ENCODE peak calls at places on chromosome 19, in eight cellular contexts. One of them, this sample, is unnamed.

GRCh38 chr19:47110521-47111080 is 3.0 kb downstream of the ZC3H4 start:
- DNase-seq in MCF 10A: peak; percentile 37
- DNase-seq in cardiac fibroblast: no peak
- DNase-seq in AG10803: no peak
- DNase-seq in body of pancreas: peak; percentile 50
- DNase-seq in keratinocyte: no peak
- DNase-seq in CD8-positive, alpha-beta T cell: peak; percentile 46
- DNase-seq in kidney epithelial cell: no peak
- DNase-seq in this sample: no peak

GRCh38 chr19:36114763-36115452 is at the start of gene POLR2I:
- DNase-seq in MCF 10A: peak; percentile 100
- DNase-seq in body of pancreas: peak; percentile 99
- DNase-seq in keratinocyte: peak; percentile 99
- DNase-seq in cardiac fibroblast: peak; percentile 100
- DNase-seq in CD8-positive, alpha-beta T cell: peak; percentile 97
- DNase-seq in AG10803: peak; percentile 100
- DNase-seq in kidney epithelial cell: peak; percentile 99
- DNase-seq in this sample: peak; percentile 100

GRCh38 chr19:2291185-2291751 is 9.3 kb upstream of the PEAK3 start:
- DNase-seq in keratinocyte: no peak
- DNase-seq in AG10803: no peak
- DNase-seq in cardiac fibroblast: no peak
- DNase-seq in CD8-positive, alpha-beta T cell: no peak
- DNase-seq in body of pancreas: no peak
- DNase-seq in kidney epithelial cell: no peak
- DNase-seq in MCF 10A: no peak
- DNase-seq in this sample: no peak

GRCh38 chr19:38720559-38721236 is 23.6 kb downstream of the CAPN12 start:
- DNase-seq in cardiac fibroblast: no peak
- DNase-seq in CD8-positive, alpha-beta T cell: no peak
- DNase-seq in AG10803: no peak
- DNase-seq in MCF 10A: no peak
- DNase-seq in keratinocyte: no peak
- DNase-seq in body of pancreas: no peak
- DNase-seq in kidney epithelial cell: no peak
- DNase-seq in this sample: no peak

GRCh38 chr19:29321116-29321515 is 108.2 kb upstream of the UQCRFS1 start:
- DNase-seq in AG10803: no peak
- DNase-seq in CD8-positive, alpha-beta T cell: no peak
- DNase-seq in kidney epithelial cell: no peak
- DNase-seq in MCF 10A: no peak
- DNase-seq in cardiac fibroblast: no peak
- DNase-seq in keratinocyte: no peak
- DNase-seq in body of pancreas: no peak
- DNase-seq in this sample: no peak

GRCh38 chr19:34712606-34713261 is 21.3 kb upstream of the ZNF181 start:
- DNase-seq in cardiac fibroblast: peak; percentile 88
- DNase-seq in AG10803: peak; percentile 81
- DNase-seq in body of pancreas: peak; percentile 67
- DNase-seq in MCF 10A: peak; percentile 86
- DNase-seq in CD8-positive, alpha-beta T cell: peak; percentile 48
- DNase-seq in keratinocyte: no peak
- DNase-seq in kidney epithelial cell: no peak
- DNase-seq in this sample: peak; percentile 77

GRCh38 chr19:50896591-50897190 is 14.5 kb downstream of the KLK4 start:
- DNase-seq in body of pancreas: peak; percentile 9
- DNase-seq in kidney epithelial cell: peak; percentile 82
- DNase-seq in CD8-positive, alpha-beta T cell: no peak
- DNase-seq in MCF 10A: peak; percentile 38
- DNase-seq in AG10803: peak; percentile 24
- DNase-seq in cardiac fibroblast: peak; percentile 58
- DNase-seq in keratinocyte: peak; percentile 97
- DNase-seq in this sample: no peak

GRCh38 chr19:42422576-42423461 is 4.4 kb downstream of the LIPE start:
- DNase-seq in cardiac fibroblast: no peak
- DNase-seq in keratinocyte: peak; percentile 69
- DNase-seq in body of pancreas: no peak
- DNase-seq in MCF 10A: peak; percentile 51
- DNase-seq in AG10803: no peak
- DNase-seq in CD8-positive, alpha-beta T cell: peak; percentile 32
- DNase-seq in kidney epithelial cell: no peak
- DNase-seq in this sample: no peak

GRCh38 chr19:41998246-41999020 is 4.4 kb upstream of the ATP1A3 start:
- DNase-seq in keratinocyte: no peak
- DNase-seq in body of pancreas: peak; percentile 29
- DNase-seq in MCF 10A: peak; percentile 23
- DNase-seq in AG10803: peak; percentile 42
- DNase-seq in CD8-positive, alpha-beta T cell: peak; percentile 8
- DNase-seq in kidney epithelial cell: no peak
- DNase-seq in cardiac fibroblast: peak; percentile 47
- DNase-seq in this sample: no peak

GRCh38 chr19:29620931-29621351 is 14.9 kb downstream of the POP4 start:
- DNase-seq in CD8-positive, alpha-beta T cell: no peak
- DNase-seq in kidney epithelial cell: no peak
- DNase-seq in keratinocyte: no peak
- DNase-seq in MCF 10A: no peak
- DNase-seq in cardiac fibroblast: no peak
- DNase-seq in AG10803: no peak
- DNase-seq in body of pancreas: no peak
- DNase-seq in this sample: no peak

GRCh38 chr19:13298565-13299481 is 148.6 kb downstream of the IER2 start:
- DNase-seq in MCF 10A: no peak
- DNase-seq in cardiac fibroblast: no peak
- DNase-seq in AG10803: no peak
- DNase-seq in kidney epithelial cell: no peak
- DNase-seq in keratinocyte: no peak
- DNase-seq in body of pancreas: no peak
- DNase-seq in CD8-positive, alpha-beta T cell: no peak
- DNase-seq in this sample: no peak

GRCh38 chr19:28472843-28473242 is 740.1 kb downstream of the UQCRFS1 start:
- DNase-seq in AG10803: peak; percentile 3
- DNase-seq in CD8-positive, alpha-beta T cell: no peak
- DNase-seq in keratinocyte: no peak
- DNase-seq in MCF 10A: no peak
- DNase-seq in kidney epithelial cell: no peak
- DNase-seq in cardiac fibroblast: peak; percentile 42
- DNase-seq in body of pancreas: peak; percentile 17
- DNase-seq in this sample: no peak

GRCh38 chr19:16477311-16477710 is 5.5 kb upstream of the EPS15L1 start:
- DNase-seq in body of pancreas: no peak
- DNase-seq in CD8-positive, alpha-beta T cell: no peak
- DNase-seq in keratinocyte: no peak
- DNase-seq in MCF 10A: no peak
- DNase-seq in kidney epithelial cell: no peak
- DNase-seq in AG10803: no peak
- DNase-seq in cardiac fibroblast: no peak
- DNase-seq in this sample: no peak

GRCh38 chr19:22286151-22286810 is at the start of gene ZNF729:
- DNase-seq in cardiac fibroblast: no peak
- DNase-seq in AG10803: no peak
- DNase-seq in CD8-positive, alpha-beta T cell: no peak
- DNase-seq in MCF 10A: no peak
- DNase-seq in body of pancreas: no peak
- DNase-seq in keratinocyte: no peak
- DNase-seq in kidney epithelial cell: no peak
- DNase-seq in this sample: no peak

GRCh38 chr19:38433268-38433733 is at the start of gene RYR1:
- DNase-seq in kidney epithelial cell: no peak
- DNase-seq in body of pancreas: peak; percentile 45
- DNase-seq in CD8-positive, alpha-beta T cell: peak; percentile 14
- DNase-seq in keratinocyte: no peak
- DNase-seq in cardiac fibroblast: no peak
- DNase-seq in MCF 10A: peak; percentile 44
- DNase-seq in AG10803: no peak
- DNase-seq in this sample: no peak

GRCh38 chr19:54266133-54266532 is 9.1 kb upstream of the LILRB5 start:
- DNase-seq in cardiac fibroblast: peak; percentile 76
- DNase-seq in body of pancreas: peak; percentile 88
- DNase-seq in CD8-positive, alpha-beta T cell: peak; percentile 49
- DNase-seq in AG10803: peak; percentile 46
- DNase-seq in keratinocyte: peak; percentile 21
- DNase-seq in kidney epithelial cell: peak; percentile 32
- DNase-seq in MCF 10A: peak; percentile 82
- DNase-seq in this sample: peak; percentile 55

GRCh38 chr19:3683405-3683865 is 16.8 kb downstream of the PIP5K1C start:
- DNase-seq in CD8-positive, alpha-beta T cell: no peak
- DNase-seq in AG10803: no peak
- DNase-seq in kidney epithelial cell: peak; percentile 86
- DNase-seq in MCF 10A: peak; percentile 83
- DNase-seq in keratinocyte: no peak
- DNase-seq in body of pancreas: no peak
- DNase-seq in cardiac fibroblast: peak; percentile 68
- DNase-seq in this sample: peak; percentile 92

GRCh38 chr19:55278391-55279135 is 1.3 kb downstream of the HSPBP1 start:
- DNase-seq in kidney epithelial cell: no peak
- DNase-seq in MCF 10A: no peak
- DNase-seq in AG10803: no peak
- DNase-seq in CD8-positive, alpha-beta T cell: no peak
- DNase-seq in cardiac fibroblast: no peak
- DNase-seq in keratinocyte: no peak
- DNase-seq in body of pancreas: no peak
- DNase-seq in this sample: no peak

GRCh38 chr19:43575955-43576451 is 402 bp downstream of the PINLYP start:
- DNase-seq in body of pancreas: no peak
- DNase-seq in AG10803: no peak
- DNase-seq in CD8-positive, alpha-beta T cell: no peak
- DNase-seq in cardiac fibroblast: no peak
- DNase-seq in keratinocyte: no peak
- DNase-seq in kidney epithelial cell: no peak
- DNase-seq in MCF 10A: no peak
- DNase-seq in this sample: no peak

GRCh38 chr19:55066107-55066709 is 3.3 kb upstream of the RDH13 start:
- DNase-seq in keratinocyte: no peak
- DNase-seq in MCF 10A: peak; percentile 27
- DNase-seq in kidney epithelial cell: no peak
- DNase-seq in CD8-positive, alpha-beta T cell: no peak
- DNase-seq in body of pancreas: no peak
- DNase-seq in AG10803: no peak
- DNase-seq in cardiac fibroblast: no peak
- DNase-seq in this sample: no peak

GRCh38 chr19:11024259-11024658 is 63.4 kb downstream of the SMARCA4 start:
- DNase-seq in body of pancreas: no peak
- DNase-seq in AG10803: no peak
- DNase-seq in kidney epithelial cell: no peak
- DNase-seq in MCF 10A: no peak
- DNase-seq in CD8-positive, alpha-beta T cell: no peak
- DNase-seq in cardiac fibroblast: no peak
- DNase-seq in keratinocyte: no peak
- DNase-seq in this sample: no peak

DNA sequence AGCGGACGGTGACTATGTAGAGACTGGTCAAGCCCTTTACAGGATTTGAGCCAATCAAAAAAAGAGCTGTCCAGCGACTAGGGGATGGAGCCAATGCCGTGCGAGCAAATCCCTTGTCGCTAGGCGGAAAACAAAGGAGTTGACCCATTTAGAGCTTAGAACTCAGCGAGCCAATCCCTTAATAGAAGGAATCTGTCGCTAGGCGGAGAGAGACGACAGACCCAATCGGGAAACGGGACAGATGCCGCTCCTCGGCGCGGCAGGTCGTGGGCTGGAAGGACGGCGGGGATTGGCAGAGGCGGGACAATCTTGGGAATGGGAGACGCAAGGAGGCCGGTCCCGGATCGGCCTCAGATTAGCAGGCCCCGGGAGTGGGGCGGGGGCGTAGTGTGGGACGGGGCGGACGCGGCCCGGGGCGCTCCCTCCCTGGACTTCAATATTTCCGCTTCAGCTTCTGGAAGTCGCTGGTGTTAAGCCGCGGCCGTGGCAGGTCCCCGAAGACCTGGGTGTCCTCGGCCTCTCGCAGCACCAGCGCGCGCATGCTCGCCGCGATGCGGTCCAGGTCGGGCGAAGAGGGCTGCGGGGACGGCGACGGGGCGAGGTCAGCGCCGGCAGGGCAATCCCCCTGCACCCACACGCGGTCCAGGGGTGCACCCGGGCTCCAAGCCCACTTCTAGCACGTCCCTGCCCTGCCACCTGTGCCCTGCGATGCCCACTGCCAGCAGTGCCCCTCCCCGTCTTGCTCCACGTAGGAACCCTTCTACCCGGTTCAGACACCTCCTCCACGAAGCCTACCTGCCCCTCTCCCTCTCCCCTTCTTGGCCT is 2.3 kb upstream of the PNKP start:
- DNase-seq in MCF 10A: peak; percentile 100
- DNase-seq in cardiac fibroblast: peak; percentile 100
- DNase-seq in keratinocyte: peak; percentile 97
- DNase-seq in CD8-positive, alpha-beta T cell: peak; percentile 83
- DNase-seq in AG10803: peak; percentile 100
- DNase-seq in body of pancreas: peak; percentile 96
- DNase-seq in kidney epithelial cell: peak; percentile 99
- DNase-seq in this sample: peak; percentile 100
- TF ChIP-seq CTCF in MCF 10A: no peak
- TF ChIP-seq CTCF in cardiac fibroblast: no peak
- TF ChIP-seq CTCF in keratinocyte: no peak
- TF ChIP-seq CTCF in CD8-positive, alpha-beta T cell: no peak
- TF ChIP-seq CTCF in AG10803: peak; percentile 4
- TF ChIP-seq CTCF in body of pancreas: no peak
- TF ChIP-seq CTCF in kidney epithelial cell: no peak
- TF ChIP-seq CTCF in this sample: no peak

GRCh38 chr19:6772028-6772865 is at the start of gene VAV1:
- DNase-seq in AG10803: no peak
- DNase-seq in CD8-positive, alpha-beta T cell: peak; percentile 79
- DNase-seq in body of pancreas: no peak
- DNase-seq in keratinocyte: no peak
- DNase-seq in cardiac fibroblast: no peak
- DNase-seq in MCF 10A: no peak
- DNase-seq in kidney epithelial cell: no peak
- DNase-seq in this sample: no peak
- TF ChIP-seq CTCF in AG10803: no peak
- TF ChIP-seq CTCF in CD8-positive, alpha-beta T cell: peak; percentile 20
- TF ChIP-seq CTCF in body of pancreas: no peak
- TF ChIP-seq CTCF in keratinocyte: peak; percentile 28
- TF ChIP-seq CTCF in cardiac fibroblast: no peak
- TF ChIP-seq CTCF in MCF 10A: peak; percentile 9
- TF ChIP-seq CTCF in kidney epithelial cell: no peak
- TF ChIP-seq CTCF in this sample: no peak

GRCh38 chr19:14786421-14786851 is 8.1 kb upstream of the ADGRE2 start:
- DNase-seq in CD8-positive, alpha-beta T cell: no peak
- DNase-seq in MCF 10A: peak; percentile 43
- DNase-seq in cardiac fibroblast: no peak
- DNase-seq in AG10803: no peak
- DNase-seq in kidney epithelial cell: no peak
- DNase-seq in keratinocyte: no peak
- DNase-seq in body of pancreas: no peak
- DNase-seq in this sample: no peak
- TF ChIP-seq CTCF in CD8-positive, alpha-beta T cell: peak; percentile 44
- TF ChIP-seq CTCF in MCF 10A: peak; percentile 92
- TF ChIP-seq CTCF in cardiac fibroblast: peak; percentile 71
- TF ChIP-seq CTCF in AG10803: peak; percentile 47
- TF ChIP-seq CTCF in kidney epithelial cell: peak; percentile 62
- TF ChIP-seq CTCF in keratinocyte: peak; percentile 88
- TF ChIP-seq CTCF in body of pancreas: no peak
- TF ChIP-seq CTCF in this sample: peak; percentile 58

DNA sequence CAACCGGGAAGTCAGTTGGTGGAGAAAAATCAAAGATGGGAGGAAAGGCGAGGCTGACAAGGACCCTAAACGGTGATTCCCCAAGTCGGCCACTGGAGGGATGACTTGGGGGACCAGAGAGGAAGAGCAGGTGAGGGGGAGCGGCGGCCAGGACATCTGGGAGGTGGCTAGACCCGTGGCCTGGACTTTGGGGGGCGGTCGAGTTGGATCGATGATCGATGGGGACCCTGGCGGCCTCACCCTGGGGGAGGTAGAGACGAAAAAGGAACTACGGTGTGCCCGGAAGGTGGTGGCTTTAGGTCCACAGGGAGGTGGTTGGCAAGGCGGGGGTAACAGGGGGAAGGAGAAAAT is 7.6 kb upstream of the CIRBP start:
- DNase-seq in cardiac fibroblast: no peak
- DNase-seq in CD8-positive, alpha-beta T cell: no peak
- DNase-seq in keratinocyte: no peak
- DNase-seq in body of pancreas: no peak
- DNase-seq in kidney epithelial cell: no peak
- DNase-seq in AG10803: no peak
- DNase-seq in MCF 10A: no peak
- DNase-seq in this sample: no peak
- TF ChIP-seq CTCF in cardiac fibroblast: peak; percentile 25
- TF ChIP-seq CTCF in CD8-positive, alpha-beta T cell: no peak
- TF ChIP-seq CTCF in keratinocyte: no peak
- TF ChIP-seq CTCF in body of pancreas: no peak
- TF ChIP-seq CTCF in kidney epithelial cell: peak; percentile 19
- TF ChIP-seq CTCF in AG10803: no peak
- TF ChIP-seq CTCF in MCF 10A: peak; percentile 10
- TF ChIP-seq CTCF in this sample: no peak

This sample was measured in astrocyte of the spinal cord.